ENCODE peak calls at places on chromosome 6, in eight cellular contexts. A is mammary epithelial cell; P is activated naive CD4-positive, alpha-beta T cell; Y is caudate nucleus; Q is activated CD8-positive, alpha-beta memory T cell treated with anti-CD3 and anti-CD28 coated beads for 1 hour; W is pons; J is stimulated activated CD4-positive, alpha-beta T cell treated with anti-CD3 and anti-CD28 coated beads, Interleukin-12 subunit alpha, Interleukin-12 subunit beta, amount 100 ng/mL, for 4 hours; H is pancreas. T is an unnamed sample.

GRCh38 chr6:135181333-135182119 is 418 bp downstream of the MYB start:
- DNase-seq in A (peak), P (no peak), Y (no peak), Q (no peak), W (no peak), J (peak), H (no peak), T (no peak)

GRCh38 chr6:137823826-137824501 is 43.1 kb upstream of the TNFAIP3 start:
- DNase-seq in A (peak), P (peak), Y (no peak), Q (peak), W (peak), J (peak), H (no peak), T (peak)

GRCh38 chr6:56430629-56431600 is 183.5 kb upstream of the COL21A1 start:
- DNase-seq in A (no peak), P (no peak), Y (no peak), Q (no peak), W (no peak), J (no peak), H (no peak), T (no peak)

GRCh38 chr6:30041221-30041620 is 19.8 kb upstream of the POLR1H start:
- DNase-seq in A (no peak), P (no peak), Y (no peak), Q (no peak), W (no peak), J (no peak), H (no peak), T (no peak)

GRCh38 chr6:153662982-153663381 is 376.1 kb upstream of the OPRM1 start:
- DNase-seq in A (no peak), P (no peak), Y (no peak), Q (no peak), W (no peak), J (no peak), H (no peak), T (no peak)

GRCh38 chr6:93567164-93567563 is 147.8 kb upstream of the EPHA7 start:
- DNase-seq in A (no peak), P (no peak), Y (no peak), Q (no peak), W (no peak), J (no peak), H (no peak), T (no peak)

GRCh38 chr6:139240161-139241010 is 51.4 kb downstream of the TXLNB start:
- DNase-seq in A (no peak), P (no peak), Y (no peak), Q (no peak), W (no peak), J (no peak), H (peak), T (no peak)

GRCh38 chr6:72963946-72964345 is 261.4 kb downstream of the KHDC1L start:
- DNase-seq in A (no peak), P (no peak), Y (no peak), Q (no peak), W (no peak), J (no peak), H (no peak), T (no peak)

GRCh38 chr6:138500867-138501446 is 1.7 kb upstream of the NHSL1 start:
- DNase-seq in A (no peak), P (no peak), Y (no peak), Q (no peak), W (no peak), J (no peak), H (no peak), T (no peak)

GRCh38 chr6:23145801-23146200 is 576.4 kb downstream of the HDGFL1 start:
- DNase-seq in A (no peak), P (no peak), Y (no peak), Q (no peak), W (no peak), J (no peak), H (no peak), T (no peak)

GRCh38 chr6:40395066-40395697 is 192.0 kb downstream of the LRFN2 start:
- DNase-seq in A (no peak), P (no peak), Y (no peak), Q (no peak), W (no peak), J (no peak), H (peak), T (no peak)

GRCh38 chr6:55299285-55299684 is 28.0 kb upstream of the GFRAL start:
- DNase-seq in A (no peak), P (no peak), Y (no peak), Q (no peak), W (no peak), J (no peak), H (no peak), T (no peak)

GRCh38 chr6:144264270-144265060 is 20.7 kb upstream of the UTRN start:
- DNase-seq in A (peak), P (no peak), Y (no peak), Q (no peak), W (no peak), J (no peak), H (peak), T (no peak)

GRCh38 chr6:52504778-52505127 is 72.1 kb downstream of the TRAM2 start:
- DNase-seq in A (no peak), P (no peak), Y (no peak), Q (no peak), W (no peak), J (no peak), H (no peak), T (no peak)

T was measured in central memory CD8-positive, alpha-beta T cell.